ENCODE peak calls at places on chromosome 17, in nine cellular contexts. P, U, B, A, I, R, J, E and G are unnamed samples.

GRCh38 chr17:48547839-48548686 is 3.2 kb upstream of the HOXB2 start:
- DNase-seq in P (no peak), U (no peak), B (no peak), A (peak; percentile 82), I (no peak), R (peak; percentile 88), J (no peak), E (peak; percentile 69), G (no peak)

GRCh38 chr17:38415250-38416194 is 12.7 kb upstream of the ARHGAP23 start:
- DNase-seq in P (no peak), U (peak; percentile 63), B (no peak), A (peak; percentile 76), I (no peak), R (peak; percentile 69), J (no peak), E (peak; percentile 56), G (no peak)

GRCh38 chr17:47733047-47733413 is at the start of gene TBX21:
- DNase-seq in P (peak; percentile 61), U (peak; percentile 91), B (no peak), A (peak; percentile 12), I (peak; percentile 56), R (no peak), J (peak; percentile 79), E (peak; percentile 13), G (peak; percentile 93)

GRCh38 chr17:36892112-36892838 is 45.0 kb upstream of the LHX1 start:
- DNase-seq in P (no peak), U (no peak), B (no peak), A (no peak), I (no peak), R (no peak), J (no peak), E (no peak), G (no peak)

GRCh38 chr17:48513653-48514482 is 16.9 kb downstream of the HOXB1 start:
- DNase-seq in P (no peak), U (no peak), B (no peak), A (no peak), I (no peak), R (no peak), J (no peak), E (no peak), G (no peak)

GRCh38 chr17:70327723-70328122 is 158.4 kb downstream of the KCNJ2 start:
- DNase-seq in P (no peak), U (no peak), B (no peak), A (no peak), I (no peak), R (no peak), J (no peak), E (no peak), G (no peak)

GRCh38 chr17:20010099-20010863 is 1.1 kb downstream of the SPECC1 start:
- DNase-seq in P (peak; percentile 29), U (no peak), B (peak; percentile 66), A (peak; percentile 66), I (no peak), R (peak; percentile 61), J (no peak), E (peak; percentile 80), G (no peak)

GRCh38 chr17:40910441-40910841 is 25.4 kb upstream of the KRT20 start:
- DNase-seq in P (no peak), U (no peak), B (no peak), A (peak; percentile 89), I (no peak), R (peak; percentile 55), J (no peak), E (peak; percentile 50), G (no peak)

GRCh38 chr17:35731932-35732805 is 730 bp downstream of the RASL10B start:
- DNase-seq in P (no peak), U (peak; percentile 21), B (peak; percentile 34), A (no peak), I (no peak), R (no peak), J (no peak), E (no peak), G (no peak)

GRCh38 chr17:38556234-38556633 is 49.5 kb downstream of the SRCIN1 start:
- DNase-seq in P (no peak), U (no peak), B (no peak), A (no peak), I (no peak), R (no peak), J (no peak), E (no peak), G (no peak)

GRCh38 chr17:81457917-81458555 is 54.6 kb downstream of the ACTG1 start:
- DNase-seq in P (no peak), U (no peak), B (no peak), A (no peak), I (no peak), R (no peak), J (no peak), E (no peak), G (no peak)

GRCh38 chr17:17666111-17666714 is 15.0 kb upstream of the RAI1 start:
- DNase-seq in P (no peak), U (no peak), B (no peak), A (peak; percentile 73), I (no peak), R (peak; percentile 82), J (no peak), E (peak; percentile 49), G (no peak)
- TF ChIP-seq CTCF in P (no peak), U (no peak), B (no peak), A (no peak), I (no peak), R (no peak), J (no peak), E (no peak), G (no peak)

DNA sequence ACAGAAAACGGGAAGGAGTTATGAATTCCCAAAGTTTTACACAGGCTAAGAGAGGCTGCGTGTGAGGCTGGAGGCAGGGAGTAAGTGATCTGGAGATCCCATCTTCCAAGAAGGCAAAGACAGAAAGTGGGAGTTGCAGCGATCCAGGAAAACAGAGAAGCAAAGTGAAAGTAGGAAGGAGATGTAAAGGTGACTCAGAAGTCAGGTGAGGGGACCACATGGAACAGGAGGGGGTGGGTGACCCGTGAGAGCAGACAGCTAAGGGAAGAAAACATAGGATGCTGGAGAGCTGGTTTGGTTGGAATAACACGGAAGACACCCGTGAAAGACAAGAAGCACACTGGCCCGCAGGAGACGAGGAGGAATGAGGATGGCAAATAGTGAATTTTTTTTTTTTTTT is 1.3 kb downstream of the ALOX12 start:
- DNase-seq in P (no peak), U (no peak), B (no peak), A (no peak), I (no peak), R (no peak), J (no peak), E (no peak), G (no peak)
- TF ChIP-seq CTCF in P (no peak), U (no peak), B (no peak), A (no peak), I (no peak), R (no peak), J (no peak), E (no peak), G (no peak)

GRCh38 chr17:1907818-1908698 is 78.3 kb downstream of the RPA1 start:
- DNase-seq in P (peak; percentile 46), U (no peak), B (peak; percentile 63), A (peak; percentile 39), I (no peak), R (peak; percentile 21), J (no peak), E (peak; percentile 45), G (no peak)

GRCh38 chr17:1906622-1907021 is 76.8 kb downstream of the RPA1 start:
- DNase-seq in P (no peak), U (no peak), B (no peak), A (no peak), I (no peak), R (no peak), J (no peak), E (peak; percentile 35), G (no peak)

GRCh38 chr17:1905190-1905919 is 75.5 kb downstream of the RPA1 start:
- DNase-seq in P (no peak), U (no peak), B (no peak), A (no peak), I (no peak), R (no peak), J (no peak), E (no peak), G (no peak)

GRCh38 chr17:1908699-1909309 is 79.0 kb downstream of the RPA1 start:
- DNase-seq in P (peak; percentile 65), U (peak; percentile 69), B (peak; percentile 64), A (peak; percentile 75), I (peak; percentile 46), R (peak; percentile 73), J (no peak), E (peak; percentile 85), G (no peak)

GRCh38 chr17:1907216-1907631 is 77.4 kb downstream of the RPA1 start:
- DNase-seq in P (no peak), U (no peak), B (no peak), A (no peak), I (no peak), R (no peak), J (no peak), E (no peak), G (no peak)
- TF ChIP-seq CTCF in P (no peak), U (no peak), B (no peak), A (no peak), I (no peak), R (no peak), J (no peak), E (no peak), G (no peak)

GRCh38 chr17:58491510-58492045 is 3.4 kb upstream of the HSF5 start:
- DNase-seq in P (no peak), U (no peak), B (no peak), A (no peak), I (no peak), R (no peak), J (no peak), E (no peak), G (no peak)

GRCh38 chr17:58492238-58493121 is 4.3 kb upstream of the HSF5 start:
- DNase-seq in P (no peak), U (no peak), B (no peak), A (no peak), I (no peak), R (no peak), J (no peak), E (no peak), G (no peak)

GRCh38 chr17:58484600-58484999 is 3.6 kb downstream of the HSF5 start:
- DNase-seq in P (no peak), U (no peak), B (no peak), A (no peak), I (no peak), R (no peak), J (no peak), E (no peak), G (no peak)

GRCh38 chr17:58488428-58488890 is 251 bp upstream of the HSF5 start:
- DNase-seq in P (no peak), U (no peak), B (no peak), A (no peak), I (no peak), R (no peak), J (no peak), E (no peak), G (no peak)

GRCh38 chr17:58487589-58488427 is at the start of gene HSF5:
- DNase-seq in P (peak; percentile 56), U (peak; percentile 56), B (no peak), A (no peak), I (no peak), R (no peak), J (peak; percentile 79), E (peak; percentile 16), G (peak; percentile 77)
- TF ChIP-seq CTCF in P (peak; percentile 42), U (peak; percentile 37), B (no peak), A (no peak), I (no peak), R (no peak), J (no peak), E (no peak), G (peak; percentile 62)